ENCODE peak calls at places on chromosomes 11 and 22, in nine cellular contexts. A is GM12878, F is esophagus squamous epithelium, D is uterus, Z is adrenal gland, H is ovary, L is heart left ventricle, I is stomach, B is body of pancreas. K is an unnamed sample.

GRCh38 chr11:995752-996420 is 40.6 kb downstream of the MUC6 start:
- DNase-seq in D (peak), H (no peak), B (peak), F (no peak), I (no peak), Z (no peak), A (peak), L (no peak), K (no peak)

GRCh38 chr11:76975513-76975912 is 58.7 kb upstream of the B3GNT6 start:
- DNase-seq in F (no peak), B (no peak), Z (no peak), H (no peak), D (no peak), L (no peak), A (no peak), I (no peak), K (no peak)

GRCh38 chr11:12372111-12372510 is 5.3 kb upstream of the PARVA start:
- DNase-seq in H (no peak), Z (no peak), I (no peak), F (no peak), L (no peak), D (no peak), A (no peak), B (no peak), K (no peak)

GRCh38 chr22:33083212-33083611 is 25.0 kb upstream of the SYN3 start:
- DNase-seq in D (no peak), Z (no peak), I (no peak), L (no peak), H (no peak), F (no peak), B (no peak), A (peak), K (no peak)

GRCh38 chr11:45412033-45412432 is 125.9 kb upstream of the SYT13 start:
- DNase-seq in B (no peak), I (no peak), H (no peak), L (no peak), D (no peak), F (no peak), A (no peak), Z (no peak), K (no peak)

GRCh38 chr11:10858505-10859360 is 880 bp upstream of the ZBED5 start:
- DNase-seq in Z (peak), B (peak), I (peak), A (peak), L (peak), H (peak), D (peak), F (no peak), K (peak)

GRCh38 chr11:69934861-69935494 is 115.8 kb upstream of the FGF3 start:
- DNase-seq in D (no peak), I (no peak), F (no peak), H (no peak), B (no peak), Z (no peak), L (no peak), A (no peak), K (peak)

GRCh38 chr11:33533668-33534067 is 167.0 kb downstream of the C11orf91 start:
- DNase-seq in H (no peak), A (no peak), D (no peak), Z (no peak), L (no peak), F (no peak), I (no peak), B (no peak), K (no peak)

GRCh38 chr22:17587631-17588030 is 24.3 kb downstream of the SLC25A18 start:
- DNase-seq in B (no peak), H (peak), F (no peak), L (no peak), D (no peak), Z (no peak), I (no peak), A (no peak), K (peak)

GRCh38 chr22:44735518-44736428 is 16.6 kb upstream of the ARHGAP8 start:
- DNase-seq in Z (peak), B (peak), H (peak), F (no peak), A (no peak), I (peak), L (peak), D (peak), K (peak)

GRCh38 chr11:121464352-121464946 is 11.7 kb upstream of the SORL1-AS1 start:
- DNase-seq in D (peak), B (peak), F (no peak), A (no peak), H (peak), I (no peak), Z (peak), L (peak), K (peak)

GRCh38 chr11:62842171-62842717 is 2.9 kb upstream of the WDR74 start:
- DNase-seq in Z (peak), B (no peak), F (no peak), A (no peak), D (peak), I (peak), H (peak), L (peak), K (peak)

GRCh38 chr22:24699861-24700260 is 74.7 kb downstream of the PIWIL3 start:
- DNase-seq in I (no peak), L (no peak), H (no peak), F (no peak), B (no peak), A (no peak), Z (no peak), D (no peak), K (no peak)

GRCh38 chr22:37259540-37260029 is 15.5 kb upstream of the RAC2 start:
- DNase-seq in H (no peak), F (no peak), I (no peak), Z (no peak), B (no peak), A (no peak), L (no peak), D (no peak), K (peak)

GRCh38 chr11:96328395-96329010 is 14.5 kb downstream of the MAML2 start:
- DNase-seq in D (no peak), I (no peak), H (no peak), Z (no peak), B (no peak), L (no peak), A (no peak), F (no peak), K (no peak)

GRCh38 chr22:45631839-45632238 is 39.8 kb upstream of the ATXN10 start:
- DNase-seq in F (no peak), Z (no peak), I (no peak), D (no peak), L (no peak), H (no peak), A (no peak), B (no peak), K (peak)

GRCh38 chr11:48172818-48173609 is 43.6 kb upstream of the OR4B1 start:
- DNase-seq in D (peak), B (peak), A (no peak), F (no peak), L (peak), Z (peak), H (peak), I (peak), K (peak)

GRCh38 chr11:134223066-134223465 is 701 bp downstream of the NCAPD3 start:
- DNase-seq in Z (no peak), H (no peak), F (no peak), L (no peak), B (no peak), I (no peak), D (no peak), A (no peak), K (peak)

DNA sequence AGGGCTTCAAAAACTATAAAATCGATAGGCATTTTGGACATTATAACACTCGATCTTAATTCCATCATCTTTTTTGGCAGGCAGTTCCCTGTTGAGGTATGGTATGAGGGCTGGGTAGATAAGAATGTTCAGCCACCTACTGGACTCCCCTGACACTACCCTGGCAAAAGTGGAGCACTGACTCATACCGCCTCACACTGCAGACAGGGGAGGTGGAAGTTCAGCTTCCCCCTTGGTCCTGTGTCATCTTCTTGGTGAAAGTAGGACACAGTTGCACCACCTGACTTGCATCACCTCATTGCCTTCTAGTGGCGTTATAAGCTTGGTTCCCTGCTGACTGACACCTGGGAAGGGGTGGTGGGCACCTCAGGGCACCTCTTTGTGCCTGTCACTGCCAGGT is 30.4 kb downstream of the PAAF1 start:
- DNase-seq in D (no peak), A (no peak), F (no peak), I (no peak), L (peak), B (no peak), Z (peak), H (no peak), K (no peak)
- TF ChIP-seq POLR2A in D (no peak), A (no peak), F (no peak), I (no peak), L (no peak), B (no peak), Z (no peak), H (no peak), K (no peak)

DNA sequence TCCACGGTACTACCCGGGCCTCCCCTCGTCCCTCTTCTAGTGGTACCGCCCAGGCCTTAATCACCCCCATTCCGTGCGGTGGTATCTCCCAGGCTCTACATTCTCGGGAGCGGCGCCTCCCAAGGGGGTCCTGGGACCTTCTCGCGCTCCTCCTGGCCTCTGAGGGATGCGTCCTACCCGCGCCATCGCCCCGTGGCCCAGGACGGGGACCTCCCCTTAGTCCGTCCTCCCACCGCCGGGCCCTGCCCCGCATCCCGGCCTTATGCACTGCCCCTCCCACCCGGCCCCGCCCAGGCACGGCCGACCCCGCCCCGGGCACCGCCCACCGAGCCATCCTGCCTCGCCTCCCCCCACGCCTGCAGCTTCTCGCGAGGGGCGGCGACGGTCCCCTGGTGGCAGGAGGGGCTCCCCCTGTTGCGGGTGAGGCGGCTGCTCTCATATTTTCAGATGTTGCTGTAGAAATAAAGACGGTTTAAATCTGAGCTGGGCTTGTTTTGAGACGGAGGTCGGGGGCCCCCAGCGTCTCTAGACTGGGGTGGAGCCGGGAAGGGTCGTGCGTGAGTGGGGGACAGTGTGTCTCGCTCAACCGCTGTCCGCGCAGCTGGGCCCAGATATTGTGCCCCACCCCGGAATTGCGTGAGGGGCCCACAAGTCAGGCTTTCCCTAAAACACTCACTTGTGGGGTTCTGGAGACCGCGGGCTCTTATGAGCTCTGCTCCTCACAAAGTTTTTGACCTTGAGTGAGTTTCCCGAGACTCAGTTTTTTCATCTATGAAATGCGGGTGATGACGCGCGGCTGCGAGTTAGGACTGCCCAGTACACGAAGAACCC is 845 bp upstream of the RAB1B start:
- DNase-seq in D (peak), Z (peak), H (peak), I (peak), A (peak), L (peak), F (peak), B (peak), K (peak)
- TF ChIP-seq POLR2A in D (peak), Z (peak), H (peak), I (no peak), A (peak), L (peak), F (no peak), B (peak), K (no peak)

DNA sequence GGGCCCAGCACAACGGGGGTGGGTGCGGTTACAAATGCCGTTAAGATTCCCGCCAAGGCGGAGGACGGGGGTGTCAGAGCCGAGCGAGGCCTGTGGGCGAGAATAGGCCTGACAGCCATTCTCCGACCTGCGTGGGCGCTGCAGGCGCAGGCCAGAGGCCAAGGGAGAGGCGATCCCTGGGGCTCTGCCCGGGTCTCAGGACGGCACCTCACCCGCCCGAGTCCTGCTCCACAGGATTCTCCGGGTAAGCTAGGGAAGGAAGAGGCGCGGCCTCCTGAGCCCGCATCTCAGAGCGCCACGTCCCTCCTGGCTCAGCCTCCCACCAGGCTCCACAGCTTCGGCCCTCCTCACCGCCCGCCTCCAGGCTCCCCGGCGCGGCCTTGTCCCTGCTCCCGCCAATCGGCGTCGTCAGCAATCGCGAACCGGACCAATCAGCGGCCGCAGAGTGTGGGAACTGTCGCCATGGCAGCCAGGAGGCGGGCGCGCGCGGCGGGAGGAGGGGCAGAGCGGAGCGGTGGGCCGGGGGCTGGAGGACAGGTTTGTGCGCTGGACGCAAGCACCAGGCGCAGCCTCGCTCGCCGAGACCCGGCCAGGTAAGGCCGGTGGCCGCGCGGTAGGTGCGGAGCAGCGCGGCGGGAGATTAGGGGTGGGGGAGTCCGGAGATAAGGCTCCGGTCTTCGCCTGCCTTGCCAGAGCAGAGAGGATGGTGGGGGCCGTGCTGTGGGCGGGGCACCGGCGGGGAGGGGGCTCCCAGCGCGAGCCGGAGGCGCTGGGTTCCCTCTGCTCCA is at the start of gene NUCB2:
- DNase-seq in Z (peak), A (peak), L (peak), H (peak), B (peak), D (peak), F (peak), I (peak), K (peak)
- TF ChIP-seq POLR2A in Z (no peak), A (peak), L (peak), H (peak), B (peak), D (peak), F (peak), I (no peak), K (no peak)

DNA sequence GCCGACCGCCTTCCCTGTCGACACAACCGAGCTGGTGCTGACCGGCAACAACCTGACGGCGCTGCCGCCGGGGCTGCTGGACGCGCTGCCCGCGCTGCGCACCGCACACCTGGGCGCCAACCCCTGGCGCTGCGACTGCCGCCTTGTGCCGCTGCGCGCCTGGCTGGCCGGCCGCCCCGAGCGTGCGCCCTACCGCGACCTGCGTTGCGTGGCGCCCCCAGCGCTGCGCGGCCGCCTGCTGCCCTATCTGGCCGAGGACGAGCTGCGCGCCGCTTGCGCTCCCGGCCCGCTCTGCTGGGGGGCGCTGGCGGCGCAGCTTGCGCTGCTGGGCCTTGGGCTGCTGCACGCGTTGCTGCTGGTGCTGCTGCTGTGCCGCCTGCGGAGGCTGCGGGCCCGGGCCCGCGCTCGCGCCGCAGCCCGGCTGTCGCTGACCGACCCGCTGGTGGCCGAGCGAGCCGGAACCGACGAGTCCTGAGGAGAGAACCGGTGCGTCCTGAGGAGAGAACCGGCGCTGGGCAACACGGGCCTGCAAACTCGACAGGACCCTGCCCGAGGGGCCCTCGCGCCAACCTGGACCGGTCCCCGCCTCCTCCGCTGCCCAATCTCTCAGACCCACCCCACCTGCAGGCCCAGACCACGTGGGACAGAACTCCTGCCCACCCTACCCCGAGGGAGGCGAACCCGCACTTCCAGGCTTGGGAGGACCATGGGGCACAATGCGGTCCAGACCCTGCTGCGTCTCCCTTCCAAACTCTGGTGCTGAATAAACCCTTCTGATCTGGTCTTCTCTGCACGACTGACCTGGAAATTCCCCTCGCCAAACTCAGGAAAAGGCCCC is 870 bp downstream of the GP1BB start:
- DNase-seq in H (no peak), I (no peak), F (no peak), D (no peak), L (no peak), A (no peak), Z (no peak), B (peak), K (no peak)
- TF ChIP-seq POLR2A in H (no peak), I (no peak), F (no peak), D (no peak), L (no peak), A (no peak), Z (no peak), B (no peak), K (no peak)

GRCh38 chr11:115504279-115505158 is at the start of gene CADM1:
- DNase-seq in H (peak), F (peak), L (peak), B (peak), Z (peak), I (peak), D (peak), A (no peak), K (peak)
- TF ChIP-seq POLR2A in H (peak), F (peak), L (peak), B (peak), Z (peak), I (no peak), D (peak), A (peak), K (no peak)

K was measured in spleen.